ENCODE peak calls at places on chromosomes 1 and 21, in seven cellular contexts. V is kidney; Z is fibroblast of mammary gland; B is CD8-positive, alpha-beta T cell; P is GM12864; G is endodermal cell; D is LNCaP clone FGC. J is an unnamed sample.

GRCh38 chr1:116807394-116807793 is 53.2 kb downstream of the CD2 start:
- DNase-seq in V (no peak), Z (no peak), B (no peak), P (no peak), G (no peak), D (no peak), J (no peak)

GRCh38 chr1:80837066-80837465 is 963.7 kb upstream of the ADGRL2 start:
- DNase-seq in V (no peak), Z (no peak), B (no peak), P (no peak), G (no peak), D (no peak), J (no peak)

GRCh38 chr1:37259019-37259418 is 215.4 kb upstream of the ZC3H12A start:
- DNase-seq in V (no peak), Z (no peak), B (no peak), P (no peak), G (no peak), D (no peak), J (no peak)

GRCh38 chr1:37477198-37477931 is 3.0 kb downstream of the ZC3H12A start:
- DNase-seq in V (peak; percentile 93), Z (peak; percentile 38), B (peak; percentile 62), P (peak; percentile 73), G (peak; percentile 77), D (no peak), J (peak; percentile 93)

GRCh38 chr1:15089244-15089992 is 64.1 kb upstream of the TMEM51 start:
- DNase-seq in V (no peak), Z (no peak), B (no peak), P (no peak), G (no peak), D (peak; percentile 45), J (no peak)

GRCh38 chr1:23530750-23531651 is at the start of gene E2F2:
- DNase-seq in V (peak; percentile 94), Z (peak; percentile 77), B (peak; percentile 56), P (peak; percentile 63), G (peak; percentile 95), D (peak; percentile 13), J (peak; percentile 95)

GRCh38 chr1:30109853-30110252 is 613.5 kb downstream of the MATN1 start:
- DNase-seq in V (peak; percentile 32), Z (peak; percentile 90), B (no peak), P (no peak), G (no peak), D (no peak), J (no peak)

GRCh38 chr1:223750730-223751572 is 38.6 kb downstream of the CAPN2 start:
- DNase-seq in V (no peak), Z (no peak), B (no peak), P (no peak), G (no peak), D (no peak), J (no peak)

GRCh38 chr21:34298797-34299539 is 64.8 kb upstream of the KCNE2 start:
- DNase-seq in V (no peak), Z (no peak), B (no peak), P (no peak), G (no peak), D (no peak), J (no peak)

GRCh38 chr1:212556822-212557549 is 51.6 kb upstream of the ATF3 start:
- DNase-seq in V (no peak), Z (no peak), B (no peak), P (no peak), G (no peak), D (no peak), J (no peak)

GRCh38 chr1:212555426-212555825 is 53.1 kb upstream of the ATF3 start:
- DNase-seq in V (no peak), Z (no peak), B (no peak), P (no peak), G (no peak), D (no peak), J (no peak)

GRCh38 chr1:212549503-212550017 is 59.0 kb upstream of the ATF3 start:
- DNase-seq in V (no peak), Z (no peak), B (no peak), P (no peak), G (no peak), D (no peak), J (no peak)

GRCh38 chr1:212554401-212554800 is 54.2 kb upstream of the ATF3 start:
- DNase-seq in V (no peak), Z (peak; percentile 65), B (no peak), P (no peak), G (no peak), D (no peak), J (no peak)

DNA sequence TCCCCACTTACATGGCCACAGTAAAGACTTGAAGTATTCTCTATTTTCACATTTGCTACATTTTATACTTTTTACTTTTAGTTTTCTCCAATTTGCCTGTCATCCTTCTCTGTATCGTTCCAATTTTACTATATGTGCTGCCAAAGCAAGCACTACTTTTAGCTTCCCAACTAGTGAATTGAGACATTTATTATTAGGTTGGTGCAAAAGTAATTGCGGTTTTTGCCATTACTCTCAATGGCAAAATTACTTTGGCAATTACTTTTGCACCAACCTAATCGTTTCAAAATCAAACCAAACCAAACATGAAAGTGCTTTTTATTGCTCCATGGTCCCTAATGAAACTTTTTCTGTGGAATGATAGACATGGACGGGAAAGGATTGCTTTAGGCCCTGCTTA is 56.6 kb upstream of the ATF3 start:
- DNase-seq in V (no peak), Z (no peak), B (no peak), P (no peak), G (no peak), D (no peak), J (no peak)
- H3K4me3 ChIP-seq in V (no peak overlapping the region), Z (no peak overlapping the region), B (no peak overlapping the region), P (no peak overlapping the region), G (no peak overlapping the region), D (no peak overlapping the region), J (no peak overlapping the region)

GRCh38 chr1:26391450-26391849 is 18.9 kb upstream of the ZNF683 start:
- DNase-seq in V (no peak), Z (peak; percentile 70), B (no peak), P (no peak), G (peak; percentile 75), D (no peak), J (peak; percentile 46)
- TF ChIP-seq CTCF in V (peak; percentile 29), Z (peak; percentile 98), B (peak; percentile 44), P (peak; percentile 63), G (peak; percentile 88), D (peak; percentile 57), J (peak; percentile 61)

GRCh38 chr1:209657140-209657879 is 5.1 kb upstream of the LAMB3 start:
- DNase-seq in V (no peak), Z (no peak), B (no peak), P (no peak), G (no peak), D (no peak), J (peak; percentile 64)

GRCh38 chr1:209653915-209654351 is 1.7 kb upstream of the LAMB3 start:
- DNase-seq in V (no peak), Z (no peak), B (no peak), P (no peak), G (no peak), D (no peak), J (no peak)

GRCh38 chr1:209655412-209655811 is 3.2 kb upstream of the LAMB3 start:
- DNase-seq in V (no peak), Z (no peak), B (no peak), P (no peak), G (no peak), D (no peak), J (no peak)

GRCh38 chr1:209657918-209658317 is 5.7 kb upstream of the LAMB3 start:
- DNase-seq in V (no peak), Z (no peak), B (no peak), P (no peak), G (no peak), D (no peak), J (no peak)

GRCh38 chr1:209655832-209656231 is 3.6 kb upstream of the LAMB3 start:
- DNase-seq in V (no peak), Z (no peak), B (no peak), P (no peak), G (no peak), D (no peak), J (no peak)
- H3K4me3 ChIP-seq in V (no peak overlapping the region), Z (no peak overlapping the region), B (no peak overlapping the region), P (no peak overlapping the region), G (no peak overlapping the region), D (no peak overlapping the region), J (no peak overlapping the region)

DNA sequence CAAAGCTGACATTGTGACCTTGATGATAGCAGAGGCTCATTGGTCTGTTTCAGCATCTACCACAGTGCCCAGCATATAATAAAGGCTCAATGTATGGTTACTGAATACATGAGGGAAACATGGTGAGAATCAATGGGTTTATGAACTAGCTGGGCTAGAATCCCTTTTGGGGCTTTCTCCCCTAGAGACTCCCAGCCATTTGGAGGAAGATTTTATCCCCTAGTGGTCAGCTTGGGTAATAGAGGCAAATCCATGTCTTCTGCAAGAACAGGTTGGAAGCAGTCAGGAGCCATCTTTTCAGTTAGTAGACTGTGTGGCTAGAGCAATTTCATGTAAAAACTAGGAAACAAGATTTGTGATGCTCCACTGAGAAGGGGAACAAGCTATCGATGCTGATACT is 15.8 kb upstream of the REG4 start:
- DNase-seq in V (no peak), Z (peak; percentile 5), B (no peak), P (no peak), G (no peak), D (no peak), J (peak; percentile 6)
- TF ChIP-seq CTCF in V (no peak), Z (peak; percentile 54), B (no peak), P (peak; percentile 67), G (peak; percentile 78), D (no peak), J (peak; percentile 42)

J was measured in GM12865.